ENCODE peak calls at places on chromosomes 5 and 9, in ten cellular contexts. D, E, L, M, I, R, A, Q, O and T are unnamed samples.

GRCh38 chr5:140607031-140607430 is 25.9 kb downstream of the CD14 start:
- DNase-seq in A (no peak), R (no peak), E (no peak), D (no peak), O (no peak), L (no peak), I (no peak), Q (no peak), M (no peak), T (no peak)

GRCh38 chr5:11822598-11822997 is 81.6 kb downstream of the CTNND2 start:
- DNase-seq in O (no peak), D (no peak), Q (no peak), L (no peak), A (no peak), M (no peak), I (no peak), R (no peak), E (no peak), T (no peak)

GRCh38 chr9:113919422-113919821 is 43.3 kb downstream of the ZNF618 start:
- DNase-seq in O (no peak), I (no peak), E (peak), L (no peak), R (peak), M (no peak), A (no peak), D (no peak), Q (no peak), T (no peak)

GRCh38 chr5:157965040-157965439 is 106.1 kb upstream of the CLINT1 start:
- DNase-seq in L (no peak), Q (no peak), O (no peak), E (no peak), M (no peak), R (no peak), A (no peak), D (no peak), I (no peak), T (no peak)

GRCh38 chr5:153081385-153081784 is 409.1 kb upstream of the GRIA1 start:
- DNase-seq in E (no peak), Q (no peak), O (no peak), M (no peak), R (no peak), L (no peak), D (peak), A (no peak), I (no peak), T (no peak)

GRCh38 chr5:141940695-141941271 is 17.1 kb downstream of the DELE1 start:
- DNase-seq in A (no peak), R (peak), D (no peak), I (peak), M (no peak), L (no peak), O (no peak), Q (no peak), E (peak), T (no peak)

GRCh38 chr5:56291058-56291404 is 57.9 kb upstream of the ANKRD55 start:
- DNase-seq in L (no peak), R (no peak), D (no peak), I (no peak), Q (no peak), M (no peak), A (no peak), E (no peak), O (no peak), T (no peak)

GRCh38 chr9:32906213-32906612 is 95.2 kb downstream of the APTX start:
- DNase-seq in O (no peak), I (no peak), L (no peak), R (no peak), E (no peak), M (no peak), D (no peak), A (no peak), Q (no peak), T (no peak)

GRCh38 chr5:141001466-141001853 is 35.2 kb downstream of the PCDHAC2 start:
- DNase-seq in O (no peak), A (no peak), I (no peak), E (no peak), D (no peak), R (no peak), Q (peak), M (no peak), L (peak), T (no peak)

GRCh38 chr9:114224247-114224610 is 68.9 kb downstream of the COL27A1 start:
- DNase-seq in D (peak), Q (no peak), I (peak), M (no peak), E (no peak), R (no peak), L (no peak), O (no peak), A (no peak), T (no peak)

GRCh38 chr9:89046832-89047231 is 55.6 kb downstream of the S1PR3 start:
- DNase-seq in A (no peak), Q (no peak), E (no peak), O (no peak), I (peak), R (no peak), M (no peak), L (no peak), D (no peak), T (no peak)

GRCh38 chr5:138180183-138180782 is 1.4 kb downstream of the KIF20A start:
- DNase-seq in E (no peak), A (peak), D (peak), L (no peak), M (no peak), O (no peak), R (no peak), I (peak), Q (peak), T (no peak)

GRCh38 chr5:107570805-107571531 is 99.8 kb downstream of the EFNA5 start:
- DNase-seq in O (no peak), R (no peak), Q (no peak), D (no peak), E (no peak), L (peak), M (no peak), I (no peak), A (no peak), T (no peak)

GRCh38 chr9:12849486-12850010 is 74.7 kb downstream of the LURAP1L start:
- DNase-seq in D (no peak), L (no peak), O (no peak), A (no peak), M (no peak), E (no peak), Q (no peak), I (no peak), R (no peak), T (no peak)

GRCh38 chr5:105616599-105616998 is 2054.0 kb upstream of the NUDT12 start:
- DNase-seq in A (no peak), M (no peak), R (no peak), O (no peak), E (no peak), Q (no peak), I (no peak), D (no peak), L (no peak), T (no peak)

GRCh38 chr9:29212590-29213373 is 1639.5 kb upstream of the C9orf72 start:
- DNase-seq in Q (peak), R (no peak), A (no peak), O (no peak), L (peak), I (no peak), M (no peak), D (peak), E (no peak), T (no peak)

GRCh38 chr9:37582548-37583157 is 6.5 kb upstream of the FBXO10 start:
- DNase-seq in A (peak), I (peak), D (peak), M (no peak), Q (no peak), E (no peak), R (no peak), L (no peak), O (no peak), T (no peak)

GRCh38 chr5:79512692-79513518 is 1.0 kb downstream of the HOMER1 start:
- DNase-seq in M (no peak), R (no peak), A (no peak), D (peak), L (no peak), I (peak), O (no peak), E (no peak), Q (peak), T (no peak)

GRCh38 chr9:107868166-107868565 is 378.6 kb upstream of the KLF4 start:
- DNase-seq in O (no peak), I (no peak), A (no peak), Q (no peak), R (no peak), L (no peak), M (no peak), D (no peak), E (no peak), T (no peak)

GRCh38 chr5:124461857-124462423 is 284.5 kb downstream of the ZNF608 start:
- DNase-seq in E (no peak), O (no peak), I (no peak), D (no peak), L (no peak), R (no peak), Q (no peak), A (no peak), M (no peak), T (no peak)

GRCh38 chr9:134163374-134164196 is 779 bp downstream of the RNU6ATAC start:
- DNase-seq in D (no peak), R (peak), L (peak), I (peak), M (peak), O (peak), A (peak), E (peak), Q (peak), T (peak)

GRCh38 chr9:112087506-112087905 is 87.6 kb downstream of the SUSD1 start:
- DNase-seq in I (no peak), O (no peak), Q (no peak), D (no peak), R (no peak), L (no peak), E (no peak), A (no peak), M (no peak), T (no peak)

GRCh38 chr9:87441251-87441650 is 56.4 kb upstream of the DAPK1 start:
- DNase-seq in Q (no peak), L (no peak), E (no peak), A (no peak), R (no peak), O (no peak), I (no peak), D (no peak), M (no peak), T (no peak)